ENCODE peak calls at places on chromosomes 7 and 10, in five cellular contexts. O is transverse colon, R is sigmoid colon, Q is SK-N-SH, G is stomach. N is an unnamed sample.

GRCh38 chr7:26187380-26188290 is 12.9 kb downstream of the HNRNPA2B1 start:
- DNase-seq in O (no peak), G (no peak), Q (no peak), R (no peak), N (no peak)

GRCh38 chr7:124550036-124550435 is 215.6 kb downstream of the GPR37 start:
- DNase-seq in O (no peak), Q (no peak), G (no peak), R (no peak), N (no peak)

GRCh38 chr10:31754803-31755624 is 173.6 kb downstream of the ARHGAP12 start:
- DNase-seq in Q (no peak), G (no peak), O (no peak), R (peak; percentile 48), N (no peak)

GRCh38 chr10:79090134-79090803 is 21.5 kb downstream of the ZMIZ1 start:
- DNase-seq in Q (peak; percentile 62), R (no peak), G (no peak), O (no peak), N (no peak)

GRCh38 chr10:116767235-116767634 is 24.9 kb upstream of the HSPA12A start:
- DNase-seq in Q (no peak), O (peak; percentile 59), G (no peak), R (peak; percentile 64), N (no peak)

GRCh38 chr10:85612378-85612775 is 754.2 kb downstream of the GRID1 start:
- DNase-seq in O (no peak), G (no peak), R (no peak), Q (no peak), N (no peak)

GRCh38 chr7:128874140-128875031 is 11.7 kb downstream of the ATP6V1F start:
- DNase-seq in O (peak; percentile 86), R (no peak), G (no peak), Q (no peak), N (no peak)

GRCh38 chr10:126059101-126059826 is 162.9 kb downstream of the FANK1 start:
- DNase-seq in R (no peak), Q (peak; percentile 56), O (no peak), G (no peak), N (no peak)

GRCh38 chr10:34827087-34827766 is 12.1 kb upstream of the PARD3 start:
- DNase-seq in Q (no peak), O (no peak), R (no peak), G (no peak), N (no peak)

GRCh38 chr10:69634759-69635425 is 4.8 kb downstream of the FAM241B start:
- DNase-seq in Q (no peak), O (no peak), R (no peak), G (peak; percentile 7), N (no peak)

GRCh38 chr7:158001621-158002320 is 585.9 kb downstream of the PTPRN2 start:
- DNase-seq in Q (peak; percentile 78), R (no peak), G (no peak), O (no peak), N (no peak)

GRCh38 chr10:7507887-7508726 is 97.3 kb upstream of the SFMBT2 start:
- DNase-seq in O (peak; percentile 18), G (no peak), Q (no peak), R (no peak), N (no peak)

GRCh38 chr10:123496996-123497660 is 169.0 kb upstream of the GPR26 start:
- DNase-seq in Q (no peak), O (no peak), G (no peak), R (no peak), N (no peak)

GRCh38 chr10:109275970-109276369 is 647.3 kb downstream of the XPNPEP1 start:
- DNase-seq in R (no peak), O (no peak), G (no peak), Q (no peak), N (no peak)

GRCh38 chr10:58797356-58797755 is 284.7 kb downstream of the BICC1 start:
- DNase-seq in Q (no peak), O (no peak), G (no peak), R (no peak), N (no peak)

GRCh38 chr7:36868727-36869411 is 144.6 kb upstream of the AOAH start:
- DNase-seq in R (no peak), Q (no peak), G (no peak), O (no peak), N (no peak)

GRCh38 chr7:90455163-90456030 is 14.0 kb upstream of the PTTG1IP2 start:
- DNase-seq in Q (peak; percentile 61), G (no peak), O (no peak), R (no peak), N (no peak)

GRCh38 chr10:110013615-110014293 is 6.0 kb downstream of the ADD3 start:
- DNase-seq in O (no peak), Q (no peak), G (no peak), R (no peak), N (no peak)

GRCh38 chr7:4823442-4824119 is 38.2 kb downstream of the PAPOLB start:
- DNase-seq in Q (peak; percentile 22), G (no peak), O (no peak), R (no peak), N (no peak)

GRCh38 chr10:119724630-119725549 is 960 bp upstream of the INPP5F start:
- DNase-seq in G (no peak), Q (no peak), R (no peak), O (no peak), N (no peak)

GRCh38 chr7:136359333-136359903 is 382.3 kb upstream of the MTPN start:
- DNase-seq in R (no peak), O (peak; percentile 7), Q (no peak), G (no peak), N (no peak)

GRCh38 chr10:21556527-21556926 is 22.5 kb downstream of the MLLT10 start:
- DNase-seq in Q (no peak), G (no peak), O (no peak), R (no peak), N (no peak)

GRCh38 chr10:121437596-121437995 is 160.6 kb downstream of the FGFR2 start:
- DNase-seq in Q (peak; percentile 54), O (peak; percentile 25), G (peak; percentile 27), R (peak; percentile 87), N (no peak)

GRCh38 chr7:104973909-104974415 is 40.0 kb upstream of the KMT2E start:
- DNase-seq in R (no peak), O (no peak), G (no peak), Q (no peak), N (no peak)

GRCh38 chr7:17342726-17343125 is 44.3 kb downstream of the AHR start:
- DNase-seq in R (no peak), Q (no peak), O (no peak), G (no peak), N (no peak)

GRCh38 chr7:128271471-128272454 is 30.7 kb downstream of the LEP start:
- DNase-seq in O (no peak), R (no peak), G (no peak), Q (no peak), N (no peak)

GRCh38 chr10:65891073-65891981 is 1034.5 kb upstream of the LRRTM3 start:
- DNase-seq in R (no peak), Q (no peak), O (no peak), G (no peak), N (no peak)

GRCh38 chr10:54800677-54801480 is at the start of gene PCDH15:
- DNase-seq in Q (peak; percentile 37), G (no peak), R (no peak), O (no peak), N (no peak)

DNA sequence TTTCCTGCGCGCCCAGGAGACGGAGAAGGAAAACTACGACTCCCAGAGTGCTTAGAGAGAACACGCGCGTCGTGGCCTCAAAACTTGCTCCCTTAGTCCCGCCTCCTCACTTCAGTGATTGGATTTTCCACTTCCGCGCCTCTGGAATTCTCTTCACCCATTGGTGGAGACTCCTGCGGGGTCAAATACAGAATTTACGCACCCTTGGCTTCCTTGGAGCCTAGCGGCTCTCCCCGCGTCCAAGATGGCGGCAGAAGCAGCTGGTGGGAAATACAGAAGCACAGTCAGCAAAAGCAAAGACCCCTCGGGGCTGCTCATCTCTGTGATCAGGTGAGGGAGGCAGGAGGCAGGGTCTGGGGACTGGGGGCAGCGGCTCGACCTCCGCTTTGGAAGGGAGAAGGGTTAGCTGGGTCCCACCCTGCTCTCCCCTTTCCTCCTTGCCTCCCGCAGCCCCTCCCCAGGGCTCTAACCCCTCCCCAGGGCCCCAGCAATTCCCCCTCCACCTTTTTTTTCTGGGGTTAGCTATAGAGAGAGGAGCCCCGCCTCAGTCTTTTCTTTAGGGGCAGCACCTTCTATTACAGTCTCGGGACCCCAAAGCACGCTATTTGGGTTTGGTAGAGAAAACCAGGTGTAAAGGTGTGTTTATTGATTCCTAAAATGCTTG is at the start of gene EXOC4:
- DNase-seq in R (peak; percentile 97), G (peak; percentile 91), Q (peak; percentile 93), O (peak; percentile 94), N (peak; percentile 98)
- TF ChIP-seq POLR2AphosphoS5 in R (peak; percentile 68), G (peak; percentile 4), Q (peak; percentile 96), O (peak; percentile 31), N (peak; percentile 78)

DNA sequence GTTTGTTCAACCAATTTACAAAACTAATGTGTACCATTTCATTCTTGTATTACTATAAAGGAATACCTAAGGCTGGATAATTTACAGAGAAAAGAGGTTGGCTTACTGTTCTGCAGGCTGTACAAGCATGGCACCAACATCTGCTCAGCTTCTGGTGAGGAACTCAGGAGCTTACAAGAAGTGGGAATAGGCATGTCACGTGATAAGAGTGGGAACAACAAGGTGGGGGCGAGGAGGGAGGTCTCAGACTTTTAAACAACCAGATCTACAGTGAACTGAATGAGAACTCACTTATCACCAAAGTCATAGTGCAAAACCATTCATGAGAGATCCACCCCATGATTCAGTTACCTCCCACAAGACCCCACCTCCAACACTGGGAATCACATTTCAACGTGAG is 1178.0 kb downstream of the REEP3 start:
- DNase-seq in R (no peak), Q (no peak), G (no peak), O (no peak), N (no peak)
- TF ChIP-seq EP300 in R (no peak), Q (no peak), G (no peak), O (no peak), N (no peak)

DNA sequence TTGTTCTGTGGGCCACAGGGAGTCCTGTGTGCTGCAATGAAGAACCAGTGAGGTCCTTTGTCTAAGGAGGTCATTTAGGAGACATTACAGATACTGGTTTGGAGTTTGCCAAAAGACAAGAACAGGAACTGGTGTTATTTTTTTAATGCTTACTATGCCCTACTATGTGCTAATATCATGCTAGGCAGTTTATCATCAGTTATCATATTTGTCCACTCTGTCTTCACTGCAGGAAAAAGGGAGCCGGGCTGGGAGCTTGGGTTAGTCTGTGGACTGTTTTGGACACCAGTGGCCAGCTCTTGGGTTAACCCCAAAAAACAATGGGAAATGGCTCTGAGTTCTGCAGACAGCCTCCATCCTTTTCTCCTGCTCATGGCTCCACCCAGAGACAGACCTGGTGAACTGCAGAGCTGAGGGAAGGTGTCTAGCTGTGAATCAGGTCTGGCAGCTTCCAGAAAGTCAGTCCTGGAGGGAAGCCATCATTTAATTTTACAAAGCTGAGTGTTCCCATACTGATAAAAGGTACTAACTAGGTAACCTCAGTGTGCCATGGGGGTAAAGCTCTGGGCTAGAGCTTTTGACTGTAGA is 101.2 kb upstream of the ZNF746 start:
- DNase-seq in O (no peak), R (no peak), Q (peak; percentile 51), G (no peak), N (no peak)
- TF ChIP-seq POLR2AphosphoS5 in O (no peak), R (no peak), Q (no peak), G (no peak), N (no peak)

GRCh38 chr7:116399808-116400207 is 99.7 kb upstream of the CAV2 start:
- DNase-seq in R (no peak), Q (no peak), G (no peak), O (no peak), N (no peak)
- TF ChIP-seq EP300 in R (no peak), Q (peak; percentile 69), G (no peak), O (no peak), N (no peak)

N was measured in esophagus muscularis mucosa.